ENCODE peak calls at places on chromosomes 4 and X, in six cellular contexts. One of them, this sample, is unnamed.

GRCh38 chr4:52657630-52658501 is 1.2 kb downstream of the USP46 start:
- DNase-seq in mucosa of descending colon: no peak
- DNase-seq in ovary: peak
- DNase-seq in CD8-positive, alpha-beta T cell: no peak
- DNase-seq in endodermal cell: peak
- DNase-seq in astrocyte of the spinal cord: peak
- DNase-seq in this sample: no peak

GRCh38 chr4:7059673-7060072 is 8.2 kb downstream of the GRPEL1 start:
- DNase-seq in mucosa of descending colon: peak
- DNase-seq in ovary: no peak
- DNase-seq in CD8-positive, alpha-beta T cell: no peak
- DNase-seq in endodermal cell: no peak
- DNase-seq in astrocyte of the spinal cord: no peak
- DNase-seq in this sample: no peak

GRCh38 chr4:78288327-78288726 is 231.2 kb downstream of the FRAS1 start:
- DNase-seq in mucosa of descending colon: no peak
- DNase-seq in ovary: no peak
- DNase-seq in CD8-positive, alpha-beta T cell: no peak
- DNase-seq in endodermal cell: no peak
- DNase-seq in astrocyte of the spinal cord: no peak
- DNase-seq in this sample: no peak

GRCh38 chrX:24619647-24620046 is 27.5 kb downstream of the PCYT1B start:
- DNase-seq in mucosa of descending colon: no peak
- DNase-seq in ovary: peak
- DNase-seq in CD8-positive, alpha-beta T cell: no peak
- DNase-seq in endodermal cell: no peak
- DNase-seq in astrocyte of the spinal cord: peak
- DNase-seq in this sample: no peak

GRCh38 chr4:155666701-155667537 is at the start of gene GUCY1A1:
- DNase-seq in mucosa of descending colon: peak
- DNase-seq in ovary: no peak
- DNase-seq in CD8-positive, alpha-beta T cell: peak
- DNase-seq in endodermal cell: peak
- DNase-seq in astrocyte of the spinal cord: peak
- DNase-seq in this sample: no peak

GRCh38 chr4:2721586-2721985 is 34.5 kb downstream of the TNIP2 start:
- DNase-seq in mucosa of descending colon: no peak
- DNase-seq in ovary: peak
- DNase-seq in CD8-positive, alpha-beta T cell: no peak
- DNase-seq in endodermal cell: no peak
- DNase-seq in astrocyte of the spinal cord: no peak
- DNase-seq in this sample: no peak

GRCh38 chrX:3195845-3196244 is 150.6 kb downstream of the MXRA5 start:
- DNase-seq in mucosa of descending colon: no peak
- DNase-seq in ovary: no peak
- DNase-seq in CD8-positive, alpha-beta T cell: no peak
- DNase-seq in endodermal cell: no peak
- DNase-seq in astrocyte of the spinal cord: no peak
- DNase-seq in this sample: no peak

GRCh38 chrX:102934624-102935023 is 2.4 kb upstream of the RAB40AL start:
- DNase-seq in mucosa of descending colon: no peak
- DNase-seq in ovary: no peak
- DNase-seq in CD8-positive, alpha-beta T cell: peak
- DNase-seq in endodermal cell: peak
- DNase-seq in astrocyte of the spinal cord: peak
- DNase-seq in this sample: no peak

GRCh38 chr4:167031534-167032156 is 202.6 kb downstream of the SPOCK3 start:
- DNase-seq in mucosa of descending colon: no peak
- DNase-seq in ovary: no peak
- DNase-seq in CD8-positive, alpha-beta T cell: no peak
- DNase-seq in endodermal cell: no peak
- DNase-seq in astrocyte of the spinal cord: peak
- DNase-seq in this sample: no peak

GRCh38 chr4:80422727-80423404 is 87.3 kb downstream of the CFAP299 start:
- DNase-seq in mucosa of descending colon: no peak
- DNase-seq in ovary: no peak
- DNase-seq in CD8-positive, alpha-beta T cell: no peak
- DNase-seq in endodermal cell: no peak
- DNase-seq in astrocyte of the spinal cord: no peak
- DNase-seq in this sample: no peak

GRCh38 chr4:22962186-22962786 is 269.5 kb downstream of the GBA3 start:
- DNase-seq in mucosa of descending colon: no peak
- DNase-seq in ovary: no peak
- DNase-seq in CD8-positive, alpha-beta T cell: no peak
- DNase-seq in endodermal cell: peak
- DNase-seq in astrocyte of the spinal cord: peak
- DNase-seq in this sample: no peak

GRCh38 chrX:14420876-14421275 is 108.5 kb upstream of the GLRA2 start:
- DNase-seq in mucosa of descending colon: no peak
- DNase-seq in ovary: no peak
- DNase-seq in CD8-positive, alpha-beta T cell: no peak
- DNase-seq in endodermal cell: no peak
- DNase-seq in astrocyte of the spinal cord: no peak
- DNase-seq in this sample: no peak

GRCh38 chrX:44876767-44877166 is 3.8 kb downstream of the KDM6A start:
- DNase-seq in mucosa of descending colon: no peak
- DNase-seq in ovary: no peak
- DNase-seq in CD8-positive, alpha-beta T cell: no peak
- DNase-seq in endodermal cell: no peak
- DNase-seq in astrocyte of the spinal cord: no peak
- DNase-seq in this sample: no peak

GRCh38 chr4:48275247-48275646 is 5.6 kb upstream of the TEC start:
- DNase-seq in mucosa of descending colon: no peak
- DNase-seq in ovary: no peak
- DNase-seq in CD8-positive, alpha-beta T cell: no peak
- DNase-seq in endodermal cell: peak
- DNase-seq in astrocyte of the spinal cord: no peak
- DNase-seq in this sample: no peak

GRCh38 chrX:79146552-79147390 is 2.3 kb downstream of the GPR174 start:
- DNase-seq in mucosa of descending colon: no peak
- DNase-seq in ovary: no peak
- DNase-seq in CD8-positive, alpha-beta T cell: no peak
- DNase-seq in endodermal cell: no peak
- DNase-seq in astrocyte of the spinal cord: no peak
- DNase-seq in this sample: no peak

GRCh38 chr4:127188847-127189246 is 443.9 kb upstream of the INTU start:
- DNase-seq in mucosa of descending colon: no peak
- DNase-seq in ovary: no peak
- DNase-seq in CD8-positive, alpha-beta T cell: no peak
- DNase-seq in endodermal cell: peak
- DNase-seq in astrocyte of the spinal cord: peak
- DNase-seq in this sample: peak

GRCh38 chrX:112477653-112478052 is 202.1 kb downstream of the LHFPL1 start:
- DNase-seq in mucosa of descending colon: no peak
- DNase-seq in ovary: no peak
- DNase-seq in CD8-positive, alpha-beta T cell: no peak
- DNase-seq in endodermal cell: no peak
- DNase-seq in astrocyte of the spinal cord: no peak
- DNase-seq in this sample: no peak

GRCh38 chr4:168388890-168389289 is 70.3 kb upstream of the DDX60 start:
- DNase-seq in mucosa of descending colon: no peak
- DNase-seq in ovary: no peak
- DNase-seq in CD8-positive, alpha-beta T cell: no peak
- DNase-seq in endodermal cell: no peak
- DNase-seq in astrocyte of the spinal cord: peak
- DNase-seq in this sample: peak

GRCh38 chr4:140152760-140153418 is 1.1 kb downstream of the MAML3 start:
- DNase-seq in mucosa of descending colon: peak
- DNase-seq in ovary: peak
- DNase-seq in CD8-positive, alpha-beta T cell: peak
- DNase-seq in endodermal cell: peak
- DNase-seq in astrocyte of the spinal cord: peak
- DNase-seq in this sample: no peak

GRCh38 chr4:89324671-89325070 is 17.1 kb upstream of the GPRIN3 start:
- DNase-seq in mucosa of descending colon: no peak
- DNase-seq in ovary: no peak
- DNase-seq in CD8-positive, alpha-beta T cell: no peak
- DNase-seq in endodermal cell: no peak
- DNase-seq in astrocyte of the spinal cord: peak
- DNase-seq in this sample: peak

GRCh38 chr4:151223465-151223864 is 53.5 kb upstream of the PRSS48 start:
- DNase-seq in mucosa of descending colon: no peak
- DNase-seq in ovary: no peak
- DNase-seq in CD8-positive, alpha-beta T cell: no peak
- DNase-seq in endodermal cell: no peak
- DNase-seq in astrocyte of the spinal cord: no peak
- DNase-seq in this sample: no peak

GRCh38 chr4:121156822-121157769 is 7.0 kb downstream of the TNIP3 start:
- DNase-seq in mucosa of descending colon: peak
- DNase-seq in ovary: peak
- DNase-seq in CD8-positive, alpha-beta T cell: peak
- DNase-seq in endodermal cell: peak
- DNase-seq in astrocyte of the spinal cord: no peak
- DNase-seq in this sample: no peak

GRCh38 chrX:6909396-6909795 is 238.1 kb upstream of the STS start:
- DNase-seq in mucosa of descending colon: no peak
- DNase-seq in ovary: no peak
- DNase-seq in CD8-positive, alpha-beta T cell: no peak
- DNase-seq in endodermal cell: no peak
- DNase-seq in astrocyte of the spinal cord: no peak
- DNase-seq in this sample: no peak

GRCh38 chrX:6383911-6384310 is 151.0 kb downstream of the VCX3A start:
- DNase-seq in mucosa of descending colon: no peak
- DNase-seq in ovary: no peak
- DNase-seq in CD8-positive, alpha-beta T cell: no peak
- DNase-seq in endodermal cell: peak
- DNase-seq in astrocyte of the spinal cord: no peak
- DNase-seq in this sample: no peak

GRCh38 chr4:94358101-94358500 is 15.5 kb upstream of the HPGDS start:
- DNase-seq in mucosa of descending colon: no peak
- DNase-seq in ovary: no peak
- DNase-seq in CD8-positive, alpha-beta T cell: no peak
- DNase-seq in endodermal cell: no peak
- DNase-seq in astrocyte of the spinal cord: no peak
- DNase-seq in this sample: no peak

GRCh38 chr4:3340038-3340702 is 47.3 kb downstream of the RGS12 start:
- DNase-seq in mucosa of descending colon: no peak
- DNase-seq in ovary: no peak
- DNase-seq in CD8-positive, alpha-beta T cell: no peak
- DNase-seq in endodermal cell: no peak
- DNase-seq in astrocyte of the spinal cord: no peak
- DNase-seq in this sample: no peak

GRCh38 chrX:37824491-37825224 is 22.7 kb downstream of the DYNLT3 start:
- DNase-seq in mucosa of descending colon: no peak
- DNase-seq in ovary: no peak
- DNase-seq in CD8-positive, alpha-beta T cell: no peak
- DNase-seq in endodermal cell: no peak
- DNase-seq in astrocyte of the spinal cord: no peak
- DNase-seq in this sample: no peak
- TF ChIP-seq CTCF in mucosa of descending colon: no peak
- TF ChIP-seq CTCF in ovary: no peak
- TF ChIP-seq CTCF in CD8-positive, alpha-beta T cell: no peak
- TF ChIP-seq CTCF in endodermal cell: no peak
- TF ChIP-seq CTCF in astrocyte of the spinal cord: no peak
- TF ChIP-seq CTCF in this sample: no peak

DNA sequence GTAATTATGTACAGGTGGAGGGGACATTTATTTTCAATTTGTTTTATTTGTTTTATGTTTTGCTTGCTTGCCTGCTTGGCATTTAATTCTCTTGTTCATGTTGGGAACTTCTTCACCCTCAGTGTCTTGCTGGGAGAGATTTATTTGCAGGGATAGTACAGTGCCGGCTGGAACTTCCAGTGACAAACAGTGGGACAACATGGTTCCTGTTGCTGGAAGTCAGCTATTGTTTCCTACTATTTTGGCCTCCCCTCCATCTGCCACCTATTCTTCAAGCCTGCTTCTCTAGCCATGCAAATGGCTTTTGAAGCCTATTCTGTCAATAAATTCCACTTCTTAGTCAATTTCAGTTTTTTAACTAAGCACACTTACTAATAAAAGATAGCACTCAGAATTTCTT is 105.4 kb upstream of the BANK1 start:
- DNase-seq in mucosa of descending colon: no peak
- DNase-seq in ovary: no peak
- DNase-seq in CD8-positive, alpha-beta T cell: no peak
- DNase-seq in endodermal cell: no peak
- DNase-seq in astrocyte of the spinal cord: no peak
- DNase-seq in this sample: no peak
- TF ChIP-seq CTCF in mucosa of descending colon: no peak
- TF ChIP-seq CTCF in ovary: no peak
- TF ChIP-seq CTCF in CD8-positive, alpha-beta T cell: no peak
- TF ChIP-seq CTCF in endodermal cell: no peak
- TF ChIP-seq CTCF in astrocyte of the spinal cord: no peak
- TF ChIP-seq CTCF in this sample: no peak

GRCh38 chr4:98745372-98745771 is 87.0 kb upstream of the TSPAN5 start:
- DNase-seq in mucosa of descending colon: no peak
- DNase-seq in ovary: no peak
- DNase-seq in CD8-positive, alpha-beta T cell: no peak
- DNase-seq in endodermal cell: no peak
- DNase-seq in astrocyte of the spinal cord: no peak
- DNase-seq in this sample: no peak
- TF ChIP-seq CTCF in mucosa of descending colon: no peak
- TF ChIP-seq CTCF in ovary: no peak
- TF ChIP-seq CTCF in CD8-positive, alpha-beta T cell: no peak
- TF ChIP-seq CTCF in endodermal cell: peak
- TF ChIP-seq CTCF in astrocyte of the spinal cord: peak
- TF ChIP-seq CTCF in this sample: peak

GRCh38 chr4:109319156-109319555 is 16.7 kb upstream of the COL25A1 start:
- DNase-seq in mucosa of descending colon: no peak
- DNase-seq in ovary: no peak
- DNase-seq in CD8-positive, alpha-beta T cell: no peak
- DNase-seq in endodermal cell: no peak
- DNase-seq in astrocyte of the spinal cord: no peak
- DNase-seq in this sample: no peak

GRCh38 chr4:109313168-109314133 is 11.0 kb upstream of the COL25A1 start:
- DNase-seq in mucosa of descending colon: no peak
- DNase-seq in ovary: no peak
- DNase-seq in CD8-positive, alpha-beta T cell: no peak
- DNase-seq in endodermal cell: no peak
- DNase-seq in astrocyte of the spinal cord: no peak
- DNase-seq in this sample: no peak

GRCh38 chr4:109315341-109315740 is 12.9 kb upstream of the COL25A1 start:
- DNase-seq in mucosa of descending colon: no peak
- DNase-seq in ovary: no peak
- DNase-seq in CD8-positive, alpha-beta T cell: no peak
- DNase-seq in endodermal cell: no peak
- DNase-seq in astrocyte of the spinal cord: no peak
- DNase-seq in this sample: no peak

GRCh38 chr4:109319684-109320083 is 17.2 kb upstream of the COL25A1 start:
- DNase-seq in mucosa of descending colon: no peak
- DNase-seq in ovary: no peak
- DNase-seq in CD8-positive, alpha-beta T cell: no peak
- DNase-seq in endodermal cell: no peak
- DNase-seq in astrocyte of the spinal cord: no peak
- DNase-seq in this sample: no peak

DNA sequence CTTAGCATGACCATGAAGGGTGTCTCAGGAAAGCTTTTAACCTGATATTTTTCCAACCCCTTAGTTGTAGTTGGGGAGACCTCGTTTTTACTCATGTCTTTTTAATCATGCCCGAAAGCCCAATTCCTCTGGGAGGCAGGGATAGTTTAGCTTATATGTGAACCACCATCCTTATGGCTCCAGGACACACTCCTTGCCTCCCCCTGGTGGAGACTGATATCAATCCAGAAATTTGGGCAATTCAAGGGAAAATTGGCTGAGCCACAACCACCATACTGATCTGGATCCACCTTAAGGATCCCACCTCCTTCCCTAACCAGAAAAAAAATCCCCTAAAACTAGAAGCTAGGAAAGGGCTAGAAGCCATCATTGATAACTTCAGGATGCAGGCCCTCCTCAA is 13.4 kb upstream of the COL25A1 start:
- DNase-seq in mucosa of descending colon: no peak
- DNase-seq in ovary: no peak
- DNase-seq in CD8-positive, alpha-beta T cell: no peak
- DNase-seq in endodermal cell: peak
- DNase-seq in astrocyte of the spinal cord: no peak
- DNase-seq in this sample: no peak
- TF ChIP-seq CTCF in mucosa of descending colon: no peak
- TF ChIP-seq CTCF in ovary: no peak
- TF ChIP-seq CTCF in CD8-positive, alpha-beta T cell: no peak
- TF ChIP-seq CTCF in endodermal cell: peak
- TF ChIP-seq CTCF in astrocyte of the spinal cord: peak
- TF ChIP-seq CTCF in this sample: peak

This sample was measured in epithelial cell of proximal tubule.